ENCODE peak calls at places on chromosomes 7 and 10, in six cellular contexts. M, E, Y, G, X and S are unnamed samples.

GRCh38 chr10:71740069-71740468 is 20.5 kb upstream of the C10orf105 start:
- DNase-seq in M (no peak), E (no peak), Y (peak), G (peak), X (peak), S (no peak)

GRCh38 chr10:23439452-23439919 is 611 bp downstream of the OTUD1 start:
- DNase-seq in M (no peak), E (no peak), Y (no peak), G (peak), X (peak), S (no peak)

GRCh38 chr10:31299119-31299518 is 19.9 kb upstream of the ZEB1 start:
- DNase-seq in M (no peak), E (no peak), Y (no peak), G (no peak), X (no peak), S (no peak)

GRCh38 chr7:6614941-6615737 is at the start of gene ZNF853:
- DNase-seq in M (no peak), E (no peak), Y (no peak), G (no peak), X (no peak), S (no peak)

GRCh38 chr10:133474027-133474426 is 20.3 kb downstream of the SCART1 start:
- DNase-seq in M (no peak), E (peak), Y (no peak), G (no peak), X (no peak), S (peak)

GRCh38 chr7:87878208-87878735 is 2.0 kb downstream of the DBF4 start:
- DNase-seq in M (no peak), E (no peak), Y (peak), G (peak), X (peak), S (peak)

GRCh38 chr7:18667466-18667865 is 171.9 kb downstream of the HDAC9 start:
- DNase-seq in M (no peak), E (no peak), Y (peak), G (peak), X (peak), S (peak)

GRCh38 chr10:102814456-102814871 is 22.7 kb downstream of the CYP17A1 start:
- DNase-seq in M (no peak), E (no peak), Y (no peak), G (no peak), X (no peak), S (no peak)

GRCh38 chr10:96230527-96230926 is 40.8 kb downstream of the BLNK start:
- DNase-seq in M (no peak), E (no peak), Y (no peak), G (no peak), X (no peak), S (no peak)

GRCh38 chr10:103912759-103913158 is 5.2 kb downstream of the STN1 start:
- DNase-seq in M (no peak), E (no peak), Y (no peak), G (no peak), X (no peak), S (no peak)

GRCh38 chr7:45196374-45196773 is 38.8 kb downstream of the RAMP3 start:
- DNase-seq in M (no peak), E (no peak), Y (no peak), G (no peak), X (no peak), S (no peak)

GRCh38 chr10:31707578-31708411 is 220.8 kb downstream of the ARHGAP12 start:
- DNase-seq in M (peak), E (peak), Y (peak), G (peak), X (peak), S (peak)

GRCh38 chr10:88389456-88389855 is 193.7 kb downstream of the RNLS start:
- DNase-seq in M (no peak), E (no peak), Y (peak), G (peak), X (peak), S (peak)

GRCh38 chr10:92387289-92387940 is 96.4 kb downstream of the MARCHF5 start:
- DNase-seq in M (no peak), E (no peak), Y (peak), G (peak), X (peak), S (peak)

GRCh38 chr7:114152314-114152938 is 233.6 kb upstream of the PPP1R3A start:
- DNase-seq in M (no peak), E (no peak), Y (no peak), G (no peak), X (no peak), S (no peak)

GRCh38 chr10:24938076-24938475 is 14.3 kb downstream of the PRTFDC1 start:
- DNase-seq in M (no peak), E (no peak), Y (no peak), G (no peak), X (no peak), S (no peak)

GRCh38 chr7:7682856-7683255 is 35.6 kb downstream of the RPA3 start:
- DNase-seq in M (no peak), E (no peak), Y (no peak), G (no peak), X (no peak), S (no peak)

GRCh38 chr10:129095980-129096339 is 371.1 kb upstream of the MGMT start:
- DNase-seq in M (no peak), E (no peak), Y (no peak), G (peak), X (no peak), S (no peak)

GRCh38 chr10:118423800-118424479 is 81.8 kb upstream of the FAM204A start:
- DNase-seq in M (peak), E (peak), Y (peak), G (peak), X (peak), S (peak)

GRCh38 chr10:110679633-110680472 is 35.7 kb downstream of the RBM20 start:
- DNase-seq in M (no peak), E (no peak), Y (no peak), G (no peak), X (no peak), S (no peak)

GRCh38 chr10:82887488-82887887 is 1012.5 kb downstream of the NRG3 start:
- DNase-seq in M (no peak), E (no peak), Y (no peak), G (no peak), X (no peak), S (no peak)

GRCh38 chr7:157416011-157416410 is 79.2 kb downstream of the DNAJB6 start:
- DNase-seq in M (no peak), E (no peak), Y (no peak), G (no peak), X (no peak), S (no peak)

GRCh38 chr7:104973909-104974415 is 40.0 kb upstream of the KMT2E start:
- DNase-seq in M (no peak), E (no peak), Y (peak), G (peak), X (peak), S (peak)

GRCh38 chr10:45997994-45998763 is 25.9 kb downstream of the TIMM23 start:
- DNase-seq in M (no peak), E (no peak), Y (no peak), G (no peak), X (no peak), S (no peak)

GRCh38 chr10:77874872-77875271 is 51.7 kb downstream of the DLG5 start:
- DNase-seq in M (no peak), E (no peak), Y (no peak), G (no peak), X (no peak), S (no peak)

GRCh38 chr10:132294561-132295320 is 13.0 kb downstream of the STK32C start:
- DNase-seq in M (peak), E (no peak), Y (no peak), G (no peak), X (no peak), S (no peak)

GRCh38 chr10:11242443-11243386 is 225.0 kb downstream of the CELF2 start:
- DNase-seq in M (peak), E (no peak), Y (no peak), G (no peak), X (peak), S (no peak)

GRCh38 chr10:95243318-95243617 is 47.5 kb downstream of the PDLIM1 start:
- DNase-seq in M (no peak), E (no peak), Y (no peak), G (no peak), X (no peak), S (no peak)

GRCh38 chr7:130087364-130087763 is 17.0 kb downstream of the KLHDC10 start:
- DNase-seq in M (no peak), E (no peak), Y (no peak), G (no peak), X (peak), S (peak)

GRCh38 chr10:95260397-95260881 is 30.4 kb downstream of the PDLIM1 start:
- DNase-seq in M (no peak), E (peak), Y (peak), G (peak), X (peak), S (peak)